ENCODE peak calls at places on chromosomes 2 and 18, in eight cellular contexts. W is astrocyte of the cerebellum, X is astrocyte, U is IMR-90, D is GM12864, P is retinal pigment epithelial cell, L is ascending aorta, F is kidney epithelial cell. Z is an unnamed sample.

GRCh38 chr2:216694826-216695217 is 527 bp downstream of the IGFBP5 start:
- DNase-seq in U (no peak), X (no peak), D (no peak), L (no peak), F (no peak), W (no peak), P (no peak), Z (no peak)

GRCh38 chr18:80204142-80204541 is 43.2 kb downstream of the PARD6G start:
- DNase-seq in W (no peak), L (no peak), X (no peak), D (no peak), F (no peak), P (no peak), U (no peak), Z (no peak)

GRCh38 chr2:188765522-188765921 is 208.7 kb upstream of the COL3A1 start:
- DNase-seq in F (no peak), D (no peak), L (no peak), P (no peak), U (peak; percentile 12), W (no peak), X (peak; percentile 62), Z (peak; percentile 75)

GRCh38 chr2:133434962-133435668 is 133.1 kb downstream of the NCKAP5 start:
- DNase-seq in W (peak; percentile 6), X (peak; percentile 88), L (no peak), P (peak; percentile 85), U (peak; percentile 91), F (peak; percentile 55), D (no peak), Z (peak; percentile 87)

GRCh38 chr2:240919161-240919781 is 13.1 kb downstream of the CROCC2 start:
- DNase-seq in L (peak; percentile 60), X (no peak), U (no peak), P (no peak), F (no peak), D (no peak), W (no peak), Z (no peak)

GRCh38 chr2:105576440-105577241 is 168.1 kb upstream of the NCK2 start:
- DNase-seq in D (peak; percentile 15), F (peak; percentile 56), W (peak; percentile 22), L (no peak), U (peak; percentile 42), P (no peak), X (peak; percentile 39), Z (peak; percentile 86)

GRCh38 chr18:23099621-23100020 is 35.7 kb upstream of the CABLES1 start:
- DNase-seq in F (no peak), X (no peak), D (no peak), L (no peak), W (no peak), U (no peak), P (no peak), Z (no peak)

GRCh38 chr18:36714476-36714875 is 114.3 kb downstream of the TPGS2 start:
- DNase-seq in U (no peak), L (no peak), P (no peak), D (no peak), F (no peak), W (no peak), X (no peak), Z (no peak)

GRCh38 chr2:154452906-154453493 is 245.5 kb upstream of the KCNJ3 start:
- DNase-seq in L (no peak), X (no peak), D (no peak), W (no peak), U (no peak), F (peak; percentile 7), P (no peak), Z (peak; percentile 26)

GRCh38 chr18:57208056-57208455 is 61.2 kb downstream of the BOD1L2 start:
- DNase-seq in P (no peak), W (no peak), X (no peak), F (no peak), L (no peak), D (no peak), U (no peak), Z (no peak)

GRCh38 chr2:173578404-173579092 is 223.9 kb downstream of the CDCA7 start:
- DNase-seq in X (no peak), L (no peak), D (no peak), F (no peak), P (no peak), W (no peak), U (no peak), Z (no peak)

GRCh38 chr2:236166157-236166780 is 1.9 kb downstream of the GBX2 start:
- DNase-seq in D (no peak), P (no peak), L (no peak), U (no peak), W (no peak), X (no peak), F (no peak), Z (no peak)
- H3K4me3 ChIP-seq in D (no peak overlapping the region), P (no peak overlapping the region), L (peak overlapping the region; percentile 65), U (peak overlapping the region; percentile 39), W (peak overlapping the region; percentile 50), X (peak overlapping the region; percentile 65), F (peak overlapping the region; percentile 4), Z (no peak overlapping the region)

DNA sequence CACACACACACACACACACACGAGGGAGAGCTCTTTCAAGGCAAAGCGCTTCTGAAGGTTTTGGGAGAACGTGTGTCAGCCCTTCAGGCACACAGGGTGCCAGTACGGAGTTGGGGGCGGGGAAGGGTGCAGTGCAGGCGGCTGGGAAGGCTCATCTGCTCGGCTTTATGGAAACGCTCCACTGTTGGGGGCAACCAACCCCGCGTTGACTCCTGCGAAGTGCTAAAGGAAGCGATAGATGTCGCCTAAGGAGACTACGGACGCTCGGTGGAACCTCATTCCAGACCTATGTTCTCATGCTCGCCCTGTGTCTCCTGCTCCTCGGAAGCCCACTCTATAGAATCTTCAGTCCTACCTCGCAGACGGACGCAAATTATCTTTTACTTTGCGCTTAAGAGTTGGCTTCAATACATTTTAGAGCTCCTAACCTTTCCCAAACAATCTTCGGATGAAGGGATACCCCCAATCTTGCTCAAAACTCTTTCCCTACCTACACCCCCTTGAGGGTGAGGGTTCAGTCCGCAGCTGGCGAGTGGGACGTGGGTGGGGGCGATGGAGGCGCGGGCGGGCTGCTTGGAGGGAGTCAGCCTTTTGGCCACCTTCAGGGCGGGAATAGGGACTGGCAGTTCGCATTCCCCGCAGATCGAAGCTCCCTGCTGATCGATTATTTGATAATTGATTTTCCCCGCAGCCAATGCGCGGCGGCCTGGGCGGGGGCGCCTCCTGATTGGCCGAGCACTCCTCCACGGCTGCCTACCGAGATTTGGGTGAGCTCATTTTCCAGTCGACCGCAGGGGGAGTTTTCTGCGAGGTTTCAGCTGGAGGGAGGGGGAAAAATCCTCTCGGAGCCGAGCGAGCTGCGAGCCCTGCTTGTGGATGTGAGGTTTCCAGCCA is 1.9 kb upstream of the MEIS1 start:
- DNase-seq in L (peak; percentile 95), X (peak; percentile 97), D (no peak), U (peak; percentile 98), P (peak; percentile 94), F (peak; percentile 70), W (peak; percentile 95), Z (peak; percentile 97)
- TF ChIP-seq CTCF in L (no peak), X (no peak), D (no peak), U (no peak), P (no peak), F (no peak), W (no peak), Z (no peak)

GRCh38 chr2:17542471-17542870 is 2.0 kb downstream of the VSNL1 start:
- DNase-seq in L (no peak), U (no peak), F (no peak), D (no peak), X (no peak), W (no peak), P (no peak), Z (no peak)

GRCh38 chr2:17540813-17541513 is 467 bp downstream of the VSNL1 start:
- DNase-seq in U (no peak), P (no peak), F (no peak), D (no peak), L (no peak), X (no peak), W (no peak), Z (no peak)

GRCh38 chr2:17539993-17540812 is at the start of gene VSNL1:
- DNase-seq in D (no peak), L (peak; percentile 64), F (peak; percentile 49), U (peak; percentile 68), X (peak; percentile 87), P (peak; percentile 69), W (peak; percentile 93), Z (peak; percentile 39)

GRCh38 chr2:17543131-17543660 is 2.7 kb downstream of the VSNL1 start:
- DNase-seq in W (no peak), P (no peak), L (no peak), X (no peak), D (no peak), F (no peak), U (no peak), Z (no peak)

GRCh38 chr2:17541514-17541950 is 1.0 kb downstream of the VSNL1 start:
- DNase-seq in P (no peak), L (no peak), D (no peak), F (no peak), U (no peak), X (no peak), W (no peak), Z (no peak)
- H3K4me3 ChIP-seq in P (peak overlapping the region; percentile 69), L (peak overlapping the region; percentile 75), D (no peak overlapping the region), F (peak overlapping the region; percentile 64), U (no peak overlapping the region), X (peak overlapping the region; percentile 94), W (peak overlapping the region; percentile 64), Z (no peak overlapping the region)

DNA sequence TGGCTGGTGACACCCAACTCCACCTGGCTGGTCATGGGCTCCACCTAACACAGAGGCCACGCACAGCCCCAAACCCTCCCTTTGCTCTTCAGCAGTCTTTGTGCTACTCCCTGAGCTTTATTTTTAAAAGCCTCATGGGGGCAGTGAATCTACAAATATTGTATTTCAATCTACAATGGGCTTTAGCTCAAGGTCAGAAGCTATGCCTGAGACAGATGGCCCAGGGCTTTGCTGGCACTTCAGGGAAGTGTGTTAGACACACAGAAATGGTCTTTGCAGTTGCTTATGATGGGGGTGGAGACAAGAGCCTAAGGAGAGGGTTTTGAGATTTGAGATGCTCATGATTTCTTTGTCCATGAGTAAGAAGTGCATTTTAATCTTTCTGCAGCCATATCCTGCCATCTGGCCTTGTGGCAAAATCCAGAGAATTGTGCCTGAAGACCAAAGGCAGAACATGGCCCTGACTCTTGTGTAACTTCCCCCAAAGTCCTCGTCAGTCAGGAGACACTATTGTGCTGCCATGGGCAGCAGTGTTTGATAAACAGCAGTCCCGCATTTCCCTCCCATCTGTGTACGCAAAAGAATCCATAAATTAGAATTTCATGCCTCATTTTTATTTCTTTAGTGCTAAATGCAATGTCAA is 92.6 kb downstream of the VAPA start:
- DNase-seq in P (no peak), W (peak; percentile 20), F (no peak), D (no peak), U (peak; percentile 28), L (no peak), X (peak; percentile 12), Z (peak; percentile 56)
- TF ChIP-seq CTCF in P (peak; percentile 35), W (peak; percentile 27), F (no peak), D (no peak), U (peak; percentile 37), L (no peak), X (no peak), Z (peak; percentile 21)

Z was measured in cardiac fibroblast.